ENCODE peak calls at places on chromosomes 11 and 22, in five cellular contexts. H is GM12878, L is A549, N is WTC11, M is HepG2. J is an unnamed sample.

GRCh38 chr22:43883012-43883661 is 8.7 kb downstream of the PNPLA5 start:
- DNase-seq in H (no peak), M (peak; percentile 77), N (peak; percentile 78), L (peak; percentile 77), J (peak; percentile 76)

GRCh38 chr11:57485217-57486007 is 25.1 kb downstream of the RTN4RL2 start:
- DNase-seq in H (no peak), N (no peak), L (no peak), M (no peak), J (no peak)

GRCh38 chr11:108160970-108161566 is 39.7 kb downstream of the ACAT1 start:
- DNase-seq in N (no peak), H (peak; percentile 36), M (no peak), L (no peak), J (no peak)

GRCh38 chr11:126839496-126839895 is 161.1 kb downstream of the KIRREL3 start:
- DNase-seq in L (no peak), M (no peak), N (no peak), H (no peak), J (peak; percentile 9)

GRCh38 chr11:102849319-102849718 is 5.9 kb upstream of the MMP3 start:
- DNase-seq in M (no peak), H (no peak), N (no peak), L (no peak), J (no peak)

GRCh38 chr11:128690746-128691091 is 3.2 kb upstream of the FLI1 start:
- DNase-seq in L (no peak), H (no peak), N (no peak), M (no peak), J (no peak)

GRCh38 chr11:57496109-57496820 is 19.2 kb downstream of the SLC43A1 start:
- DNase-seq in M (no peak), L (no peak), N (no peak), H (no peak), J (no peak)

GRCh38 chr22:50695421-50696250 is 23.0 kb downstream of the SHANK3 start:
- DNase-seq in H (no peak), L (no peak), M (no peak), N (peak; percentile 5), J (no peak)

GRCh38 chr11:70311616-70312015 is 41.1 kb downstream of the PPFIA1 start:
- DNase-seq in H (no peak), N (no peak), L (no peak), M (no peak), J (peak; percentile 23)

GRCh38 chr22:49369726-49370717 is 457.7 kb downstream of the BRD1 start:
- DNase-seq in M (no peak), H (no peak), L (no peak), N (peak; percentile 8), J (no peak)

GRCh38 chr11:4049006-4049405 is 45.6 kb upstream of the RRM1 start:
- DNase-seq in L (no peak), M (no peak), H (no peak), N (no peak), J (no peak)

GRCh38 chr11:44952500-44953260 is 2.0 kb upstream of the TP53I11 start:
- DNase-seq in N (no peak), L (no peak), M (no peak), H (no peak), J (no peak)

GRCh38 chr11:124920870-124921609 is 2.0 kb downstream of the HEPN1 start:
- DNase-seq in L (peak; percentile 45), M (no peak), N (peak; percentile 78), H (no peak), J (no peak)

GRCh38 chr11:94785509-94785908 is 17.4 kb downstream of the AMOTL1 start:
- DNase-seq in L (no peak), M (no peak), N (no peak), H (no peak), J (no peak)

GRCh38 chr11:2929880-2930704 is 872 bp upstream of the PHLDA2 start:
- DNase-seq in M (peak; percentile 53), L (peak; percentile 75), H (peak; percentile 11), N (peak; percentile 58), J (peak; percentile 73)

GRCh38 chr11:3994030-3994640 is 100.5 kb upstream of the RRM1 start:
- DNase-seq in N (no peak), L (peak; percentile 40), M (peak; percentile 9), H (no peak), J (peak; percentile 39)

GRCh38 chr11:19259487-19260345 is 19.0 kb upstream of the E2F8 start:
- DNase-seq in N (peak; percentile 76), M (no peak), H (no peak), L (peak; percentile 62), J (peak; percentile 59)

GRCh38 chr11:9762531-9762930 is 98.7 kb downstream of the SWAP70 start:
- DNase-seq in H (no peak), M (no peak), L (no peak), N (no peak), J (no peak)

GRCh38 chr11:130144721-130145327 is 14.8 kb upstream of the ST14 start:
- DNase-seq in N (no peak), M (peak; percentile 69), L (no peak), H (no peak), J (no peak)

GRCh38 chr11:82936261-82936660 is 34.7 kb downstream of the DDIAS start:
- DNase-seq in M (no peak), L (no peak), H (no peak), N (no peak), J (no peak)

GRCh38 chr11:86456075-86456939 is 81.6 kb downstream of the CCDC81 start:
- DNase-seq in N (peak; percentile 91), L (peak; percentile 84), H (peak; percentile 25), M (peak; percentile 66), J (peak; percentile 82)

GRCh38 chr11:95599959-95600586 is 189.5 kb downstream of the FAM76B start:
- DNase-seq in N (no peak), H (no peak), L (no peak), M (no peak), J (no peak)

GRCh38 chr22:42520663-42521546 is 1.3 kb upstream of the RRP7A start:
- DNase-seq in N (no peak), H (no peak), L (no peak), M (peak; percentile 94), J (no peak)

GRCh38 chr11:28596816-28597215 is 488.6 kb downstream of the METTL15 start:
- DNase-seq in N (no peak), M (no peak), H (no peak), L (no peak), J (no peak)

GRCh38 chr22:20741634-20742581 is 32.0 kb upstream of the SERPIND1 start:
- DNase-seq in H (no peak), L (peak; percentile 18), M (peak; percentile 44), N (peak; percentile 52), J (peak; percentile 91)

GRCh38 chr11:67996622-67997459 is 7.1 kb downstream of the UNC93B1 start:
- DNase-seq in M (no peak), N (peak; percentile 98), L (peak; percentile 92), H (no peak), J (peak; percentile 95)

GRCh38 chr11:33864479-33864878 is 27.4 kb downstream of the LMO2 start:
- DNase-seq in H (no peak), M (no peak), L (no peak), N (no peak), J (no peak)

GRCh38 chr11:65432133-65432650 is 9.6 kb downstream of the NEAT1 start:
- DNase-seq in H (no peak), L (no peak), N (no peak), M (no peak), J (no peak)

GRCh38 chr11:65432686-65433582 is 10.3 kb downstream of the NEAT1 start:
- DNase-seq in L (peak; percentile 75), N (no peak), H (no peak), M (no peak), J (peak; percentile 62)

GRCh38 chr11:65429724-65430405 is 7.3 kb downstream of the NEAT1 start:
- DNase-seq in N (no peak), H (no peak), M (no peak), L (peak; percentile 85), J (peak; percentile 27)

GRCh38 chr11:65430406-65431217 is 8.0 kb downstream of the NEAT1 start:
- DNase-seq in L (peak; percentile 62), N (no peak), H (no peak), M (no peak), J (no peak)

DNA sequence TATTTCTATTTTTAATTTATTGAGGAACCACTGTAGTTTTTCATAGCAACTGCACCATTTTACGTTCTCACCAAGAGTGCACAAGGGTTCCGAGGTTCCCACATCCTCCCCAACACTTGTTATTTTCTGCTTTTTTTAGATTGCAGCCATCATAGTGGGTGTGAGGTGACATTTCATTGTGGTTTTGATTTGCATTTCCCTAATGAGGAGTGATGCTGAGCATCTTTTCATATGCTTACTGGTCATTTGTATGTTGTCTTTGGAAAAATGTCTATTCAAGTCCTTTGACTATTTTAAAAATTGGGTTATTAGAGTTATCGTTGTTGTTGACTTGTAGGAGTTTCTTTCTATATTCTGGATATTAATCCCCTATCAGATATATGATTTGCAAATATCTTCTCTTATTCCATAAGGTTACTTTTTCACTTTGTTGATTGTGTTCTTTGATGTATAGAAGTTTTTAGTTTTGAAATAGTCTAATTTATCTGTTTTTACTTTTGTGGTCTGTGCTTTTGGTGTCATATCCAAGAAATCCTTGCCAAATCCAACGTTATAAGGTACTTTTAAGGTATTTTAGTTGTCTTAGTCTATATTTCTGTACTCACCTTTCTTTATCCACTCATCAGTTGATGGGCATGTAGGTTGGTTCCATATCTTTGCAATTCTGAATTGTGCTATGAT is 9.0 kb downstream of the NEAT1 start:
- DNase-seq in N (no peak), L (peak; percentile 36), M (no peak), H (no peak), J (no peak)
- TF ChIP-seq ESRRA in N (no peak), L (no peak), M (no peak), H (no peak), J (no peak)

DNA sequence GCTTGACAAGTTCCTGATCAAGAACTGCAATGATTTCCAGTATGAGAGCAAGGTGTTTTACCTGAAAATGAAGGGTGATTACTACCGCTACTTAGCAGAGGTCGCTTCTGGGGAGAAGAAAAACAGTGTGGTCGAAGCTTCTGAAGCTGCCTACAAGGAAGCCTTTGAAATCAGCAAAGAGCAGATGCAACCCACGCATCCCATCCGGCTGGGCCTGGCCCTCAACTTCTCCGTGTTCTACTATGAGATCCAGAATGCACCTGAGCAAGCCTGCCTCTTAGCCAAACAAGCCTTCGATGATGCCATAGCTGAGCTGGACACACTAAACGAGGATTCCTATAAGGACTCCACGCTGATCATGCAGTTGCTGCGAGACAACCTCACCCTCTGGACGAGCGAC is 12.0 kb downstream of the YWHAH start:
- DNase-seq in L (no peak), M (no peak), N (no peak), H (no peak), J (no peak)
- TF ChIP-seq ESRRA in L (no peak), M (no peak), N (no peak), H (no peak), J (no peak)

GRCh38 chr11:118052581-118053206 is 24.2 kb upstream of the TMPRSS4 start:
- DNase-seq in N (no peak), M (no peak), H (no peak), L (no peak), J (peak; percentile 61)

GRCh38 chr11:118051136-118051610 is 25.7 kb upstream of the TMPRSS4 start:
- DNase-seq in M (no peak), N (no peak), L (no peak), H (no peak), J (no peak)

GRCh38 chr11:118049771-118050170 is 27.1 kb upstream of the TMPRSS4 start:
- DNase-seq in H (no peak), N (no peak), M (no peak), L (no peak), J (no peak)

GRCh38 chr11:118050208-118050891 is 26.5 kb upstream of the TMPRSS4 start:
- DNase-seq in M (no peak), H (no peak), N (no peak), L (no peak), J (no peak)

GRCh38 chr11:118051611-118052461 is 25.0 kb upstream of the TMPRSS4 start:
- DNase-seq in N (no peak), M (no peak), L (no peak), H (peak; percentile 23), J (no peak)
- TF ChIP-seq ESRRA in N (no peak), M (no peak), L (no peak), H (no peak), J (no peak)

GRCh38 chr22:30609260-30610185 is 2.5 kb downstream of the TCN2 start:
- DNase-seq in N (no peak), M (no peak), L (peak; percentile 59), H (peak; percentile 70), J (peak; percentile 83)
- TF ChIP-seq ESRRA in N (no peak), M (no peak), L (no peak), H (no peak), J (no peak)